ENCODE peak calls at places on chromosomes 5 and 9, in six cellular contexts. T is psoas muscle, G is IMR-90, Y is AG04450, J is uterus, Q is breast epithelium. C is an unnamed sample.

GRCh38 chr9:126793686-126794417 is 11.0 kb upstream of the ZBTB43 start:
- DNase-seq in T (no peak), G (no peak), Y (no peak), J (no peak), Q (peak), C (peak)

GRCh38 chr5:157359350-157359910 is 93.5 kb downstream of the CYFIP2 start:
- DNase-seq in T (no peak), G (no peak), Y (no peak), J (no peak), Q (no peak), C (no peak)

GRCh38 chr9:134944351-134944802 is 26.7 kb upstream of the FCN1 start:
- DNase-seq in T (no peak), G (no peak), Y (no peak), J (peak), Q (no peak), C (no peak)

GRCh38 chr5:91329273-91329672 is 53.8 kb downstream of the ARRDC3 start:
- DNase-seq in T (no peak), G (no peak), Y (no peak), J (no peak), Q (no peak), C (no peak)

GRCh38 chr9:12191630-12192029 is 501.6 kb upstream of the TYRP1 start:
- DNase-seq in T (no peak), G (no peak), Y (no peak), J (no peak), Q (no peak), C (no peak)

GRCh38 chr5:137308311-137308710 is 190.8 kb downstream of the SPOCK1 start:
- DNase-seq in T (no peak), G (no peak), Y (no peak), J (no peak), Q (no peak), C (no peak)

GRCh38 chr9:114723926-114724325 is 41.9 kb upstream of the TEX48 start:
- DNase-seq in T (no peak), G (peak), Y (peak), J (no peak), Q (no peak), C (no peak)

GRCh38 chr9:35907732-35908483 is 1.4 kb upstream of the SPAAR start:
- DNase-seq in T (peak), G (peak), Y (no peak), J (peak), Q (peak), C (no peak)

GRCh38 chr5:111266491-111266890 is 42.3 kb downstream of the CAMK4 start:
- DNase-seq in T (no peak), G (no peak), Y (no peak), J (no peak), Q (no peak), C (peak)

GRCh38 chr9:69867081-69867814 is 46.6 kb downstream of the CFAP95 start:
- DNase-seq in T (no peak), G (no peak), Y (no peak), J (no peak), Q (no peak), C (no peak)
- H3K27ac ChIP-seq in T (no peak), G (no peak), Y (no peak), J (no peak), Q (no peak), C (no peak)

GRCh38 chr5:35862126-35862525 is 5.4 kb downstream of the IL7R start:
- DNase-seq in T (no peak), G (no peak), Y (no peak), J (no peak), Q (no peak), C (no peak)
- H3K27ac ChIP-seq in T (no peak), G (peak), Y (no peak), J (no peak), Q (no peak), C (no peak)

DNA sequence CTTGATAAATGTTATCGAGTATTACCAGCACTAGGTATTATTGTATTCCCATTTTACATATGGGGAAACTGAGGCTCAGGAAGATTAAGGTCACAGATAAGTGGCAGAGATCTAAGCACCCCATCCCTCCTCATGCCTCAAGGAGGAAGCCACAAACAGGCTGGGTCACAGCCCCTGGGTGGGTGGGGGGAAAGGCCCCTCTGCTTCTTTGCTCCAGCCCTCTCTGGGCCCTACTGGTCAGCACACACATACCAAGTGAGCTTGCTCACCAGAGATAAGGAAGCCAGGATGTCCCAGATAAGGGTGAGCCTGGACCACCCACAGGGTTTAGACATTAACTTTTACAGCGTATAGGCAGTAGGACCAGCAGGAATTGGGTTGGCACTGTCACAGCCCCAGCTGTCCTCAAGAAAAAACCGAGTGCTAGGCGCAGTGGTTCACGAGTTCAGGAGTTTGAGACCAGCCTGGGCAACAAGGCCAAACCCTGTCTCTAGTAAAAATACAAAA is 45.3 kb downstream of the STK10 start:
- DNase-seq in T (no peak), G (peak), Y (no peak), J (no peak), Q (no peak), C (no peak)
- H3K27ac ChIP-seq in T (no peak), G (no peak), Y (no peak), J (no peak), Q (no peak), C (no peak)

GRCh38 chr5:158552241-158552640 is 547.5 kb downstream of the EBF1 start:
- DNase-seq in T (no peak), G (no peak), Y (no peak), J (no peak), Q (no peak), C (no peak)

GRCh38 chr5:158549306-158549705 is 550.4 kb downstream of the EBF1 start:
- DNase-seq in T (no peak), G (peak), Y (no peak), J (no peak), Q (no peak), C (no peak)

GRCh38 chr5:158553946-158554336 is 545.8 kb downstream of the EBF1 start:
- DNase-seq in T (no peak), G (no peak), Y (no peak), J (peak), Q (no peak), C (no peak)

GRCh38 chr5:158559066-158559465 is 540.6 kb downstream of the EBF1 start:
- DNase-seq in T (no peak), G (no peak), Y (no peak), J (no peak), Q (no peak), C (no peak)

GRCh38 chr5:158553195-158553945 is 546.3 kb downstream of the EBF1 start:
- DNase-seq in T (peak), G (no peak), Y (no peak), J (peak), Q (no peak), C (no peak)
- H3K27ac ChIP-seq in T (no peak), G (no peak), Y (no peak), J (peak), Q (no peak), C (no peak)

C was measured in epithelial cell of prostate.